ENCODE peak calls at places on chromosomes 6 and 20, in seven cellular contexts. One of them, this sample, is unnamed.

GRCh38 chr6:166560222-166560621 is 26.3 kb downstream of the RAMACL start:
- DNase-seq in foreskin fibroblast: no peak
- DNase-seq in AG20443: no peak
- DNase-seq in CD4-positive, alpha-beta T cell: no peak
- DNase-seq in Caki2: no peak
- DNase-seq in amniotic stem cell: no peak
- DNase-seq in osteocyte: no peak
- DNase-seq in this sample: no peak

GRCh38 chr6:75602164-75602896 is 650 bp downstream of the SENP6 start:
- DNase-seq in foreskin fibroblast: peak; percentile 37
- DNase-seq in AG20443: peak; percentile 64
- DNase-seq in CD4-positive, alpha-beta T cell: peak; percentile 33
- DNase-seq in Caki2: peak; percentile 71
- DNase-seq in amniotic stem cell: no peak
- DNase-seq in osteocyte: peak; percentile 87
- DNase-seq in this sample: peak; percentile 19

GRCh38 chr6:152598858-152599537 is 38.2 kb downstream of the SYNE1 start:
- DNase-seq in foreskin fibroblast: peak; percentile 7
- DNase-seq in AG20443: no peak
- DNase-seq in CD4-positive, alpha-beta T cell: no peak
- DNase-seq in Caki2: no peak
- DNase-seq in amniotic stem cell: no peak
- DNase-seq in osteocyte: no peak
- DNase-seq in this sample: no peak

GRCh38 chr6:116682334-116682712 is 1.3 kb downstream of the KPNA5 start:
- DNase-seq in foreskin fibroblast: peak; percentile 26
- DNase-seq in AG20443: peak; percentile 41
- DNase-seq in CD4-positive, alpha-beta T cell: peak; percentile 20
- DNase-seq in Caki2: peak; percentile 10
- DNase-seq in amniotic stem cell: no peak
- DNase-seq in osteocyte: no peak
- DNase-seq in this sample: no peak

GRCh38 chr6:53483423-53484353 is 61.2 kb downstream of the GCLC start:
- DNase-seq in foreskin fibroblast: peak; percentile 15
- DNase-seq in AG20443: no peak
- DNase-seq in CD4-positive, alpha-beta T cell: no peak
- DNase-seq in Caki2: no peak
- DNase-seq in amniotic stem cell: no peak
- DNase-seq in osteocyte: no peak
- DNase-seq in this sample: no peak

GRCh38 chr6:126107475-126108121 is 121.3 kb downstream of the TRMT11 start:
- DNase-seq in foreskin fibroblast: no peak
- DNase-seq in AG20443: no peak
- DNase-seq in CD4-positive, alpha-beta T cell: no peak
- DNase-seq in Caki2: no peak
- DNase-seq in amniotic stem cell: no peak
- DNase-seq in osteocyte: no peak
- DNase-seq in this sample: no peak

GRCh38 chr6:6676910-6677441 is 88.5 kb downstream of the LY86 start:
- DNase-seq in foreskin fibroblast: peak; percentile 57
- DNase-seq in AG20443: peak; percentile 81
- DNase-seq in CD4-positive, alpha-beta T cell: peak; percentile 62
- DNase-seq in Caki2: peak; percentile 67
- DNase-seq in amniotic stem cell: peak; percentile 7
- DNase-seq in osteocyte: peak; percentile 90
- DNase-seq in this sample: peak; percentile 51

GRCh38 chr6:74735304-74735703 is 470.5 kb downstream of the COL12A1 start:
- DNase-seq in foreskin fibroblast: peak; percentile 85
- DNase-seq in AG20443: peak; percentile 69
- DNase-seq in CD4-positive, alpha-beta T cell: no peak
- DNase-seq in Caki2: peak; percentile 8
- DNase-seq in amniotic stem cell: peak; percentile 69
- DNase-seq in osteocyte: no peak
- DNase-seq in this sample: peak; percentile 97

GRCh38 chr6:45441811-45442453 is 64.2 kb upstream of the SUPT3H start:
- DNase-seq in foreskin fibroblast: peak; percentile 39
- DNase-seq in AG20443: no peak
- DNase-seq in CD4-positive, alpha-beta T cell: no peak
- DNase-seq in Caki2: no peak
- DNase-seq in amniotic stem cell: no peak
- DNase-seq in osteocyte: no peak
- DNase-seq in this sample: no peak

GRCh38 chr6:44681782-44682181 is 294.3 kb downstream of the CDC5L start:
- DNase-seq in foreskin fibroblast: no peak
- DNase-seq in AG20443: no peak
- DNase-seq in CD4-positive, alpha-beta T cell: no peak
- DNase-seq in Caki2: no peak
- DNase-seq in amniotic stem cell: no peak
- DNase-seq in osteocyte: peak; percentile 84
- DNase-seq in this sample: no peak

GRCh38 chr20:56328861-56329260 is 29.9 kb upstream of the FAM210B start:
- DNase-seq in foreskin fibroblast: no peak
- DNase-seq in AG20443: peak; percentile 26
- DNase-seq in CD4-positive, alpha-beta T cell: no peak
- DNase-seq in Caki2: peak; percentile 21
- DNase-seq in amniotic stem cell: no peak
- DNase-seq in osteocyte: no peak
- DNase-seq in this sample: no peak

GRCh38 chr6:86943819-86944407 is 6.6 kb downstream of the HTR1E start:
- DNase-seq in foreskin fibroblast: no peak
- DNase-seq in AG20443: no peak
- DNase-seq in CD4-positive, alpha-beta T cell: no peak
- DNase-seq in Caki2: no peak
- DNase-seq in amniotic stem cell: no peak
- DNase-seq in osteocyte: no peak
- DNase-seq in this sample: no peak

GRCh38 chr6:106751501-106752252 is 122.3 kb downstream of the QRSL1 start:
- DNase-seq in foreskin fibroblast: no peak
- DNase-seq in AG20443: no peak
- DNase-seq in CD4-positive, alpha-beta T cell: no peak
- DNase-seq in Caki2: peak; percentile 95
- DNase-seq in amniotic stem cell: no peak
- DNase-seq in osteocyte: no peak
- DNase-seq in this sample: no peak